ENCODE peak calls at places on chromosomes 11 and 22, in five cellular contexts. O, J, X, L and K are unnamed samples.
A peak's percentile ranks its signal among the peaks of the same experiment; 100 is the strongest.

GRCh38 chr22:36948273-36949055 is 35.0 kb downstream of the CSF2RB start:
- DNase-seq in J (peak; percentile 5), L (no peak), O (no peak), X (no peak), K (no peak)

GRCh38 chr22:37887610-37888378 is 18.3 kb upstream of the MICALL1 start:
- DNase-seq in O (no peak), L (peak; percentile 73), X (no peak), J (peak; percentile 74), K (no peak)

GRCh38 chr22:49964493-49965290 is 4.1 kb downstream of the PIM3 start:
- DNase-seq in J (no peak), X (peak; percentile 21), O (peak; percentile 63), L (peak; percentile 45), K (no peak)

GRCh38 chr11:57249384-57250319 is 12.6 kb upstream of the APLNR start:
- DNase-seq in X (peak; percentile 62), O (peak; percentile 80), L (peak; percentile 76), J (peak; percentile 57), K (peak; percentile 55)

GRCh38 chr11:79691445-79691844 is 250.6 kb upstream of the TENM4 start:
- DNase-seq in X (no peak), O (no peak), J (no peak), L (no peak), K (no peak)

GRCh38 chr11:95993438-95994339 is 69.8 kb upstream of the MTMR2 start:
- DNase-seq in X (no peak), J (peak; percentile 41), L (no peak), O (no peak), K (no peak)

GRCh38 chr11:93614111-93614784 is 47.2 kb upstream of the CEP295 start:
- DNase-seq in J (no peak), O (no peak), L (no peak), X (no peak), K (no peak)

GRCh38 chr11:100687032-100687629 is at the start of gene ARHGAP42:
- DNase-seq in X (peak; percentile 72), L (peak; percentile 71), J (peak; percentile 74), O (peak; percentile 82), K (peak; percentile 69)

GRCh38 chr11:13963169-13963948 is 836 bp downstream of the SPON1 start:
- DNase-seq in X (peak; percentile 22), J (peak; percentile 18), O (no peak), L (peak; percentile 65), K (peak; percentile 70)

GRCh38 chr11:68420171-68420570 is 40.4 kb upstream of the PPP6R3 start:
- DNase-seq in O (no peak), J (no peak), X (no peak), L (no peak), K (no peak)

GRCh38 chr11:68425866-68426380 is 34.6 kb upstream of the PPP6R3 start:
- DNase-seq in O (no peak), J (no peak), X (no peak), L (no peak), K (no peak)

GRCh38 chr11:68424101-68424632 is 36.4 kb upstream of the PPP6R3 start:
- DNase-seq in O (no peak), L (no peak), X (no peak), J (no peak), K (no peak)

GRCh38 chr11:68424981-68425865 is 35.3 kb upstream of the PPP6R3 start:
- DNase-seq in J (no peak), O (no peak), X (no peak), L (no peak), K (no peak)

DNA sequence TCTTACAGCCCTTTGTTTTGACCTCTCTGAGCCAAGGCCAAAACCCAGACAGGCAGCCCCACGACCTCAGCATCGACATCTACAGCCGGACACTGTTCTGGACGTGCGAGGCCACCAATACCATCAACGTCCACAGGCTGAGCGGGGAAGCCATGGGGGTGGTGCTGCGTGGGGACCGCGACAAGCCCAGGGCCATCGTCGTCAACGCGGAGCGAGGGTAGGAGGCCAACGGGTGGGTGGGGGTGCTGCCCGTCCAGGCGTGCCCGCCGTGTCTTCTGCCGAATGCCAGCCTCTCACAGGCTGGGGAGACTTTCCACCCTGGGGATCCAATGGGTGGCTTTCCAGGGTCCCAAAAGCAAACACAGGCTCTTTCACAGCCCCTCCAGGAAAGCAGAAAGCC is 37.1 kb upstream of the PPP6R3 start:
- DNase-seq in J (no peak), L (no peak), X (no peak), O (no peak), K (no peak)
- H3K36me3 ChIP-seq in J (peaks cover 58% of the 10 kb centered on the region), L (peaks cover 2% of the 10 kb centered on the region), X (peaks cover 72% of the 10 kb centered on the region), O (peaks cover 44% of the 10 kb centered on the region), K (peaks cover 22% of the 10 kb centered on the region)

GRCh38 chr11:12285811-12286222 is 91.6 kb upstream of the PARVA start:
- DNase-seq in O (no peak), L (no peak), X (no peak), J (peak; percentile 39), K (no peak)

GRCh38 chr11:12287374-12288211 is 89.8 kb upstream of the PARVA start:
- DNase-seq in L (peak; percentile 67), J (peak; percentile 97), X (no peak), O (no peak), K (peak; percentile 33)

GRCh38 chr11:12286606-12287005 is 90.8 kb upstream of the PARVA start:
- DNase-seq in X (no peak), L (no peak), J (no peak), O (no peak), K (no peak)

GRCh38 chr11:12288212-12288933 is 89.0 kb upstream of the PARVA start:
- DNase-seq in J (peak; percentile 94), X (peak; percentile 75), L (peak; percentile 87), O (peak; percentile 83), K (peak; percentile 71)

GRCh38 chr11:12287009-12287373 is 90.4 kb upstream of the PARVA start:
- DNase-seq in O (no peak), X (no peak), L (peak; percentile 53), J (peak; percentile 97), K (no peak)
- H3K27ac ChIP-seq in O (no peak overlapping the region), X (peak overlapping the region; percentile 44), L (no peak overlapping the region), J (peak overlapping the region; percentile 99), K (no peak overlapping the region)

GRCh38 chr22:35404176-35404575 is 4.2 kb downstream of the MCM5 start:
- DNase-seq in L (no peak), J (no peak), X (no peak), O (no peak), K (no peak)

GRCh38 chr22:35400335-35400680 is 368 bp downstream of the MCM5 start:
- DNase-seq in J (no peak), L (peak; percentile 54), O (no peak), X (no peak), K (no peak)

GRCh38 chr22:35403356-35403755 is 3.4 kb downstream of the MCM5 start:
- DNase-seq in L (no peak), X (no peak), J (no peak), O (no peak), K (no peak)

GRCh38 chr22:35399678-35400334 is at the start of gene MCM5:
- DNase-seq in O (peak; percentile 98), X (peak; percentile 98), J (peak; percentile 97), L (peak; percentile 97), K (peak; percentile 99)

GRCh38 chr22:35401863-35402262 is 1.9 kb downstream of the MCM5 start:
- DNase-seq in O (no peak), X (no peak), J (no peak), L (no peak), K (no peak)
- H3K36me3 ChIP-seq in O (peaks cover 4% of the 10 kb centered on the region), X (peaks cover 38% of the 10 kb centered on the region), J (peaks cover 22% of the 10 kb centered on the region), L (no peaks in the 10 kb centered on the region), K (no peaks in the 10 kb centered on the region)

DNA sequence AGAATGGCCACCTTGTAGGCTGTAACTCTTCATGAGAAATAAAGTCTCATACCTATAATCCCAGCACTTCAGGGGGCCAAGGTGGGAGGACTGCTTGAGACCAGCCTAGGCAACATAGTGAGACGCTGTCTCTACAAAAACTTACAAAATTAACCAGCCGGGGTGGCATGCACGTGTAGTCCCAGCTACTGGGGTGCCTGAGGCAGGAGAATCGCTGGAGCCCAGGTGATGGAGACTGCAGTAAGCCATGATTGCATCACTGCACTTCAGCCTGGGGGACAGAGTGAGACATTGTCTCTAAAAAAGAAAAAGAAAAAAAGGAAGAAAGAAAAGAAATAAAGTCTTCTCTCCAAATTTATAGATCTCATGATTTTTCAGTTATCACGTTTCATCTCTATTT is 4.2 kb upstream of the SLCO2B1 start:
- DNase-seq in X (no peak), J (no peak), O (no peak), L (no peak), K (no peak)
- H3K27ac ChIP-seq in X (no peak overlapping the region), J (no peak overlapping the region), O (no peak overlapping the region), L (no peak overlapping the region), K (no peak overlapping the region)

DNA sequence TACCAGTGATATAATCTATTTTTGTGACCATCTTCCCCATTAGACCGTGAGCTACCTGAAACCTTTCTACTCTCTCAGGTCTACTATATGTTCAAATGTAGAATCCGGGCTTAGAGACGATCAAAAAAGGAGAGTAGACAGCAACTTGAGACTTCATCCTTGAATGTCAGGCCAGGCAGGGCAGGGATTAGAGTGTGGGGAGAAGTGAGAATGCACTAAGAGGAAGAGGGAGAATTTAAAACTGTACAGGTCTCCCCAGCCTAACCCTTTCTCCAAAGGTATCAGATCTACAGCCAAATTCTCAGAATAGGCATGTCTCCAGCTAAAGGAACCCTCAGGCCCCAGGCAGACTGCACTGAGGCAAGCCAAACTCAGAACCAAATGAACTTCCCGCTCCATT is 935 bp downstream of the LAMTOR1 start:
- DNase-seq in O (no peak), L (no peak), J (no peak), X (no peak), K (no peak)
- H3K36me3 ChIP-seq in O (peaks cover 20% of the 10 kb centered on the region), L (no peaks in the 10 kb centered on the region), J (peaks cover 27% of the 10 kb centered on the region), X (peaks cover 27% of the 10 kb centered on the region), K (peaks cover 17% of the 10 kb centered on the region)

DNA sequence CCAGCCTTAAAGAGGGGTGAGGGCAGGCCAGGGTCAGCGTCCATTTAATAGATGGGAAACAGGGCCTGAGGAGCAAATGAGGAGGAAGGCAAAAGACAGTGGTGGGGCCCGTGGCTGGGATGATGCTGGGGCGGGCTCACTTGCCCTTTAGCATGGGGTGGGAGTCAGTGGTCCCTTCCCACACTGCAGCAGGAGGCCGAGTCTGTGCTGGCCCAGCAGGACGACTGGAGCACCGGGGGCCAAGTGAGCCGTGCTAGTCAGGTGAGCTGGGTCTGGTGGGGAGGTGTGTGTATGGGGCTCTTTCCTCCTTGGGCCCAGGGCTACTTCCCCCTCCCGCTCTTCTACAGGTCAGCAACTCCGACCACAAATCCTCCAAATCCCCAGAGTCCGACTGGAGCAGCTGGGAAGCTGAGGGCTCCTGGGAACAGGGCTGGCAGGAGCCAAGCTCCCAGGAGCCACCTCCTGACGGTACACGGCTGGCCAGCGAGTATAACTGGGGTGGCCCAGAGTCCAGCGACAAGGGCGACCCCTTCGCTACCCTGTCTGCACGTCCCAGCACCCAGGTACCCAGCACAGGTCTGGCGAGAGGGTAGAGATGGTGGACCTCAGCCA is 12.8 kb downstream of the SCYL1 start:
- DNase-seq in J (no peak), X (no peak), L (no peak), O (no peak), K (no peak)
- H3K27ac ChIP-seq in J (no peak overlapping the region), X (no peak overlapping the region), L (peak overlapping the region; percentile 20), O (no peak overlapping the region), K (no peak overlapping the region)

GRCh38 chr22:20799449-20799848 is 25.5 kb downstream of the SERPIND1 start:
- DNase-seq in X (no peak), J (no peak), O (no peak), L (no peak), K (no peak)
- H3K36me3 ChIP-seq in X (peaks cover 92% of the 10 kb centered on the region), J (peaks cover 70% of the 10 kb centered on the region), O (peaks cover 94% of the 10 kb centered on the region), L (no peaks in the 10 kb centered on the region), K (peaks cover 26% of the 10 kb centered on the region)

GRCh38 chr11:61890536-61891330 is 612 bp downstream of the FADS3 start:
- DNase-seq in X (peak; percentile 50), J (peak; percentile 90), O (peak; percentile 78), L (peak; percentile 74), K (peak; percentile 14)
- H3K27ac ChIP-seq in X (peak overlapping the region; percentile 98), J (no peak overlapping the region), O (peak overlapping the region; percentile 67), L (peak overlapping the region; percentile 46), K (peak overlapping the region; percentile 80)